ENCODE peak calls at places on chromosomes 4 and X, in six cellular contexts. One of them, this sample, is unnamed.

GRCh38 chrX:145923376-145923775 is 105.7 kb downstream of the SLITRK2 start:
- DNase-seq in A549: no peak
- DNase-seq in stomach: no peak
- DNase-seq in transverse colon: no peak
- DNase-seq in esophagus muscularis mucosa: no peak
- DNase-seq in sigmoid colon: no peak
- DNase-seq in this sample: no peak

GRCh38 chr4:116839826-116840225 is 245.6 kb downstream of the TRAM1L1 start:
- DNase-seq in A549: no peak
- DNase-seq in esophagus muscularis mucosa: no peak
- DNase-seq in transverse colon: no peak
- DNase-seq in stomach: no peak
- DNase-seq in sigmoid colon: no peak
- DNase-seq in this sample: no peak

GRCh38 chrX:52923781-52924241 is 26.7 kb downstream of the FAM156B start:
- DNase-seq in stomach: peak
- DNase-seq in sigmoid colon: peak
- DNase-seq in A549: no peak
- DNase-seq in transverse colon: peak
- DNase-seq in esophagus muscularis mucosa: no peak
- DNase-seq in this sample: no peak

GRCh38 chrX:65688403-65688881 is 21.0 kb downstream of the MSN start:
- DNase-seq in esophagus muscularis mucosa: no peak
- DNase-seq in A549: no peak
- DNase-seq in transverse colon: peak
- DNase-seq in sigmoid colon: no peak
- DNase-seq in stomach: no peak
- DNase-seq in this sample: no peak

GRCh38 chr4:99649208-99649607 is 8.4 kb downstream of the C4orf54 start:
- DNase-seq in A549: no peak
- DNase-seq in stomach: no peak
- DNase-seq in esophagus muscularis mucosa: no peak
- DNase-seq in sigmoid colon: no peak
- DNase-seq in transverse colon: no peak
- DNase-seq in this sample: no peak

GRCh38 chr4:186624951-186625350 is 69.6 kb upstream of the MTNR1A start:
- DNase-seq in sigmoid colon: no peak
- DNase-seq in stomach: no peak
- DNase-seq in esophagus muscularis mucosa: no peak
- DNase-seq in A549: no peak
- DNase-seq in transverse colon: no peak
- DNase-seq in this sample: no peak

GRCh38 chr4:107592518-107592917 is 127.5 kb downstream of the PAPSS1 start:
- DNase-seq in A549: no peak
- DNase-seq in transverse colon: no peak
- DNase-seq in esophagus muscularis mucosa: no peak
- DNase-seq in sigmoid colon: no peak
- DNase-seq in stomach: no peak
- DNase-seq in this sample: no peak

GRCh38 chr4:153936121-153936520 is 147.2 kb upstream of the SFRP2 start:
- DNase-seq in esophagus muscularis mucosa: no peak
- DNase-seq in transverse colon: no peak
- DNase-seq in sigmoid colon: no peak
- DNase-seq in A549: no peak
- DNase-seq in stomach: no peak
- DNase-seq in this sample: no peak

GRCh38 chr4:104967034-104967401 is 179.7 kb upstream of the TET2 start:
- DNase-seq in transverse colon: peak
- DNase-seq in stomach: no peak
- DNase-seq in A549: no peak
- DNase-seq in esophagus muscularis mucosa: no peak
- DNase-seq in sigmoid colon: no peak
- DNase-seq in this sample: no peak

GRCh38 chr4:179695175-179695574 is 2252.9 kb upstream of the AGA start:
- DNase-seq in transverse colon: no peak
- DNase-seq in A549: no peak
- DNase-seq in stomach: no peak
- DNase-seq in esophagus muscularis mucosa: no peak
- DNase-seq in sigmoid colon: no peak
- DNase-seq in this sample: no peak

GRCh38 chrX:111394581-111394980 is 17.4 kb downstream of the DCX start:
- DNase-seq in sigmoid colon: no peak
- DNase-seq in stomach: no peak
- DNase-seq in esophagus muscularis mucosa: no peak
- DNase-seq in A549: no peak
- DNase-seq in transverse colon: no peak
- DNase-seq in this sample: no peak

GRCh38 chr4:140255919-140256318 is 101.9 kb upstream of the MAML3 start:
- DNase-seq in A549: no peak
- DNase-seq in stomach: no peak
- DNase-seq in esophagus muscularis mucosa: no peak
- DNase-seq in sigmoid colon: no peak
- DNase-seq in transverse colon: no peak
- DNase-seq in this sample: no peak

GRCh38 chr4:80173387-80173786 is 23.9 kb upstream of the PRDM8 start:
- DNase-seq in stomach: no peak
- DNase-seq in transverse colon: no peak
- DNase-seq in esophagus muscularis mucosa: no peak
- DNase-seq in sigmoid colon: no peak
- DNase-seq in A549: no peak
- DNase-seq in this sample: no peak

DNA sequence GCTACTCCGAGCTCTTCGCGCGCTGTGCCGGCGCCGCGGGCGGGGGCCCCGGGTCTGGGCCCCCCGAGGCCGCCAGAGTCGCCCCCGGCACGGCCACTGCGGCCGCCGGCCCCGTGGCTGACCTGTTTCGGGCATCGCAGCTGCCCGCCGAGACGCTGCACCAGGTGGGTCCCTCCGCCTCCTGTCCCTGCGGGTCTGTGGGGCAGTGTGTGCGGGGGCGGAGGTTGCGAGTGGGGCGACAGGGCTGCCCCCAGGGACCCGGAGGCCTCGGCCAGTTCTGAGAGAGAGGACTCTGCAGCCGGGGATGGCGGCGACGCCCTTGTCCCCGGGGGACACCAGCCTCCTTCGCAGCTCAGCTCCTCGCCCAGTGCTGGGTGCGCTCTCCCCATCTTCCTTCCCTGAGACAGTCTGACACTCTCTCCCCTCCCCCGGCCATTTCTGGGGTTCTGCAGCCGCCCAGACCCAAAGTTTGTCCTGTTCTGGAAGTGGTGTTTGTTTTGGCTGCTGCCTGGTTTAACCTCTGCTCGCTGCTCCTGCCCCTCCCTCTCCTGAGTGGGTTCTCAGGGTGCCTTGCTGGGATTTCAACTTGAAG is 609 bp downstream of the REPS2 start:
- DNase-seq in transverse colon: peak
- DNase-seq in A549: no peak
- DNase-seq in stomach: peak
- DNase-seq in esophagus muscularis mucosa: no peak
- DNase-seq in sigmoid colon: peak
- DNase-seq in this sample: no peak
- H3K4me3 ChIP-seq in transverse colon: peak
- H3K4me3 ChIP-seq in A549: peak
- H3K4me3 ChIP-seq in stomach: peak
- H3K4me3 ChIP-seq in esophagus muscularis mucosa: peak
- H3K4me3 ChIP-seq in sigmoid colon: peak
- H3K4me3 ChIP-seq in this sample: peak

GRCh38 chr4:10671750-10672149 is 12.8 kb downstream of the CLNK start:
- DNase-seq in stomach: no peak
- DNase-seq in transverse colon: no peak
- DNase-seq in sigmoid colon: no peak
- DNase-seq in A549: no peak
- DNase-seq in esophagus muscularis mucosa: no peak
- DNase-seq in this sample: no peak

GRCh38 chr4:10672379-10672778 is 12.2 kb downstream of the CLNK start:
- DNase-seq in A549: no peak
- DNase-seq in stomach: no peak
- DNase-seq in sigmoid colon: no peak
- DNase-seq in esophagus muscularis mucosa: no peak
- DNase-seq in transverse colon: no peak
- DNase-seq in this sample: no peak

GRCh38 chr4:10670346-10670745 is 14.2 kb downstream of the CLNK start:
- DNase-seq in esophagus muscularis mucosa: no peak
- DNase-seq in transverse colon: no peak
- DNase-seq in sigmoid colon: no peak
- DNase-seq in stomach: no peak
- DNase-seq in A549: no peak
- DNase-seq in this sample: no peak

GRCh38 chr4:10677796-10678497 is 6.6 kb downstream of the CLNK start:
- DNase-seq in transverse colon: no peak
- DNase-seq in A549: no peak
- DNase-seq in stomach: no peak
- DNase-seq in sigmoid colon: no peak
- DNase-seq in esophagus muscularis mucosa: no peak
- DNase-seq in this sample: no peak

GRCh38 chr4:10673817-10674369 is 10.7 kb downstream of the CLNK start:
- DNase-seq in sigmoid colon: no peak
- DNase-seq in transverse colon: no peak
- DNase-seq in stomach: no peak
- DNase-seq in esophagus muscularis mucosa: no peak
- DNase-seq in A549: no peak
- DNase-seq in this sample: no peak
- TF ChIP-seq EP300 in sigmoid colon: no peak
- TF ChIP-seq EP300 in transverse colon: no peak
- TF ChIP-seq EP300 in stomach: no peak
- TF ChIP-seq EP300 in esophagus muscularis mucosa: no peak
- TF ChIP-seq EP300 in A549: no peak
- TF ChIP-seq EP300 in this sample: no peak

DNA sequence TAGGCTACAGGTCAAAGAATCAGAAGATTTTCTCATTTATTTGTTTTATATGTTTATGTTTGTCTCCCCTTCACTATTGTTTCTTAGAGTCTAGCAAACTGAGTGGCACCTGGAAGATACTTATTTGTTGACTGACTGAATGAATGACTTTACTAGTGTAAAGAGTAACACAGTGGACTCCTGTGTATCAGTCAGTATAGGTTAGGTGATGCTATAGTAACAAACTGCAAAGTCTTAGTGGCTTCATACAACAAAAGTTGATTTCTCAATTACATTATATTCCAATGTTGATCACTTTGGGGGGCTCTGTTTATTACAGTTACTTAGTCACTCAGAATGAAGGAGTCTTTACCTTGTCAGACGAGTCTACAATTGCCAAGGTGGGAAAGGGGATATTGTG is 76.6 kb downstream of the DCK start:
- DNase-seq in A549: no peak
- DNase-seq in esophagus muscularis mucosa: no peak
- DNase-seq in stomach: no peak
- DNase-seq in sigmoid colon: no peak
- DNase-seq in transverse colon: no peak
- DNase-seq in this sample: no peak
- H3K4me3 ChIP-seq in A549: no peak
- H3K4me3 ChIP-seq in esophagus muscularis mucosa: no peak
- H3K4me3 ChIP-seq in stomach: no peak
- H3K4me3 ChIP-seq in sigmoid colon: no peak
- H3K4me3 ChIP-seq in transverse colon: no peak
- H3K4me3 ChIP-seq in this sample: no peak

DNA sequence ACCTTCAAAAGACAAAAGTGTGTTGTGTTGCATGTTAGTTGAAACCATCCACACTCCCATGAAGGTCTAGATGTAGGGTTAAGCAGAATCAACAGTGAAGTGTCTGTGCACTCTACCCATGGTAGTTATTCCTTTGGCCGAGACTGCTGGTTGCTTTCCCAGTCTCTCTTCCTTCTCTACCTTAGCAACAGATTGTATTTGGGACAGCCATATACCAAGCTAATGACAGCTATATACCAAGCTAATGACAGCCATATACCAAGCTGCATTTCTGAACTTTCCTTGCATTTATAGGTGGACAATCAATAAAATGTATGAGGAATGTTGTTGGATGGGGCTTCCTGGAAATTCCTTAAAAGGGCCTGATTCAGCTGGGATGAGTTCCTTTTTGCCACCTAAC is 80.5 kb upstream of the ENPEP start:
- DNase-seq in esophagus muscularis mucosa: no peak
- DNase-seq in stomach: no peak
- DNase-seq in A549: no peak
- DNase-seq in transverse colon: no peak
- DNase-seq in sigmoid colon: no peak
- DNase-seq in this sample: no peak
- TF ChIP-seq EP300 in esophagus muscularis mucosa: no peak
- TF ChIP-seq EP300 in stomach: no peak
- TF ChIP-seq EP300 in A549: no peak
- TF ChIP-seq EP300 in transverse colon: no peak
- TF ChIP-seq EP300 in sigmoid colon: no peak
- TF ChIP-seq EP300 in this sample: no peak

GRCh38 chr4:8544282-8544681 is 35.9 kb upstream of the GPR78 start:
- DNase-seq in sigmoid colon: peak
- DNase-seq in A549: no peak
- DNase-seq in esophagus muscularis mucosa: no peak
- DNase-seq in transverse colon: no peak
- DNase-seq in stomach: no peak
- DNase-seq in this sample: no peak
- H3K4me3 ChIP-seq in sigmoid colon: no peak
- H3K4me3 ChIP-seq in A549: no peak
- H3K4me3 ChIP-seq in esophagus muscularis mucosa: no peak
- H3K4me3 ChIP-seq in transverse colon: no peak
- H3K4me3 ChIP-seq in stomach: no peak
- H3K4me3 ChIP-seq in this sample: no peak

GRCh38 chr4:2337131-2337723 is 75.3 kb upstream of the MXD4 start:
- DNase-seq in A549: no peak
- DNase-seq in sigmoid colon: peak
- DNase-seq in stomach: no peak
- DNase-seq in esophagus muscularis mucosa: no peak
- DNase-seq in transverse colon: no peak
- DNase-seq in this sample: no peak

GRCh38 chr4:2334826-2335728 is 73.2 kb upstream of the MXD4 start:
- DNase-seq in A549: no peak
- DNase-seq in transverse colon: no peak
- DNase-seq in sigmoid colon: peak
- DNase-seq in stomach: no peak
- DNase-seq in esophagus muscularis mucosa: peak
- DNase-seq in this sample: no peak

GRCh38 chr4:2336659-2337058 is 74.8 kb upstream of the MXD4 start:
- DNase-seq in esophagus muscularis mucosa: no peak
- DNase-seq in sigmoid colon: no peak
- DNase-seq in stomach: no peak
- DNase-seq in A549: no peak
- DNase-seq in transverse colon: no peak
- DNase-seq in this sample: no peak

GRCh38 chr4:2333916-2334644 is 72.2 kb upstream of the MXD4 start:
- DNase-seq in transverse colon: no peak
- DNase-seq in stomach: no peak
- DNase-seq in A549: no peak
- DNase-seq in esophagus muscularis mucosa: peak
- DNase-seq in sigmoid colon: no peak
- DNase-seq in this sample: no peak

GRCh38 chr4:2335729-2336101 is 73.8 kb upstream of the MXD4 start:
- DNase-seq in A549: no peak
- DNase-seq in stomach: no peak
- DNase-seq in transverse colon: no peak
- DNase-seq in esophagus muscularis mucosa: peak
- DNase-seq in sigmoid colon: no peak
- DNase-seq in this sample: no peak
- TF ChIP-seq EP300 in A549: no peak
- TF ChIP-seq EP300 in stomach: no peak
- TF ChIP-seq EP300 in transverse colon: no peak
- TF ChIP-seq EP300 in esophagus muscularis mucosa: no peak
- TF ChIP-seq EP300 in sigmoid colon: no peak
- TF ChIP-seq EP300 in this sample: no peak